ENCODE peak calls at places on chromosomes 2 and 18, in eight cellular contexts. O is hepatocyte; M is A549; H is stomach; J is spleen; S is right cardiac atrium; D is right atrium auricular region; I is CD4-positive, alpha-beta memory T cell. L is an unnamed sample.
A peak's percentile ranks its signal among the peaks of the same experiment; 100 is the strongest.

GRCh38 chr2:9219027-9219445 is 12.4 kb downstream of the ASAP2 start:
- DNase-seq in O (no peak), M (no peak), H (no peak), J (no peak), S (no peak), D (no peak), I (no peak), L (no peak)

GRCh38 chr2:140863713-140864112 is 1267.1 kb downstream of the LRP1B start:
- DNase-seq in O (peak; percentile 62), M (peak; percentile 3), H (no peak), J (no peak), S (no peak), D (no peak), I (no peak), L (no peak)

GRCh38 chr2:239369631-239370161 is 31.1 kb downstream of the HDAC4 start:
- DNase-seq in O (no peak), M (no peak), H (no peak), J (peak; percentile 92), S (no peak), D (no peak), I (peak; percentile 95), L (no peak)

GRCh38 chr18:41073372-41073954 is 881.6 kb upstream of the PIK3C3 start:
- DNase-seq in O (no peak), M (no peak), H (no peak), J (no peak), S (no peak), D (no peak), I (no peak), L (no peak)

GRCh38 chr2:110881908-110882307 is 149.5 kb downstream of the ACOXL start:
- DNase-seq in O (no peak), M (no peak), H (no peak), J (no peak), S (no peak), D (no peak), I (no peak), L (no peak)

GRCh38 chr2:236745420-236746210 is 176.0 kb downstream of the ACKR3 start:
- DNase-seq in O (peak; percentile 78), M (peak; percentile 71), H (no peak), J (no peak), S (no peak), D (no peak), I (no peak), L (no peak)

GRCh38 chr2:102237176-102237575 is 50.4 kb downstream of the IL1RL2 start:
- DNase-seq in O (no peak), M (no peak), H (no peak), J (no peak), S (no peak), D (no peak), I (no peak), L (no peak)

GRCh38 chr2:177758591-177759371 is 313.8 kb downstream of the PDE11A start:
- DNase-seq in O (peak; percentile 71), M (no peak), H (no peak), J (no peak), S (no peak), D (no peak), I (no peak), L (no peak)

GRCh38 chr2:207823865-207824264 is 54.2 kb upstream of the FZD5 start:
- DNase-seq in O (no peak), M (no peak), H (no peak), J (no peak), S (no peak), D (no peak), I (no peak), L (no peak)

GRCh38 chr2:26325851-26326250 is 20.1 kb upstream of the SELENOI start:
- DNase-seq in O (no peak), M (no peak), H (no peak), J (no peak), S (no peak), D (no peak), I (no peak), L (no peak)

GRCh38 chr2:19754907-19755306 is 146.9 kb downstream of the TTC32 start:
- DNase-seq in O (no peak), M (no peak), H (no peak), J (no peak), S (peak; percentile 61), D (no peak), I (no peak), L (no peak)

GRCh38 chr2:222357930-222358329 is 59.1 kb upstream of the PAX3 start:
- DNase-seq in O (no peak), M (no peak), H (no peak), J (no peak), S (no peak), D (no peak), I (no peak), L (no peak)

GRCh38 chr2:68251855-68252406 is 401 bp downstream of the PPP3R1 start:
- DNase-seq in O (peak; percentile 72), M (no peak), H (peak; percentile 28), J (peak; percentile 91), S (peak; percentile 66), D (no peak), I (peak; percentile 62), L (no peak)

GRCh38 chr2:218701806-218702205 is 8.8 kb upstream of the TTLL4 start:
- DNase-seq in O (no peak), M (no peak), H (no peak), J (no peak), S (no peak), D (no peak), I (no peak), L (no peak)

GRCh38 chr2:112542974-112543760 is 902 bp downstream of the POLR1B start:
- DNase-seq in O (no peak), M (peak; percentile 8), H (no peak), J (no peak), S (no peak), D (no peak), I (no peak), L (no peak)

GRCh38 chr18:37578886-37579513 is 13.4 kb upstream of the CELF4 start:
- DNase-seq in O (peak; percentile 61), M (peak; percentile 27), H (no peak), J (no peak), S (no peak), D (no peak), I (no peak), L (no peak)

GRCh38 chr2:221908518-221908917 is 336.4 kb upstream of the EPHA4 start:
- DNase-seq in O (no peak), M (no peak), H (no peak), J (no peak), S (no peak), D (no peak), I (no peak), L (no peak)

GRCh38 chr2:152036611-152037469 is 62.0 kb downstream of the CACNB4 start:
- DNase-seq in O (peak; percentile 78), M (peak; percentile 42), H (peak; percentile 75), J (no peak), S (peak; percentile 78), D (peak; percentile 77), I (no peak), L (peak; percentile 17)

GRCh38 chr2:223934870-223935269 is 10.3 kb downstream of the WDFY1 start:
- DNase-seq in O (no peak), M (no peak), H (no peak), J (no peak), S (no peak), D (no peak), I (no peak), L (no peak)

GRCh38 chr2:223930002-223930976 is 14.8 kb downstream of the WDFY1 start:
- DNase-seq in O (peak; percentile 54), M (no peak), H (peak; percentile 37), J (peak; percentile 79), S (peak; percentile 73), D (peak; percentile 75), I (no peak), L (no peak)

GRCh38 chr2:223935459-223936125 is 9.5 kb downstream of the WDFY1 start:
- DNase-seq in O (no peak), M (no peak), H (no peak), J (no peak), S (no peak), D (no peak), I (no peak), L (no peak)

GRCh38 chr2:223936862-223937326 is 8.2 kb downstream of the WDFY1 start:
- DNase-seq in O (no peak), M (no peak), H (no peak), J (no peak), S (no peak), D (no peak), I (no peak), L (no peak)

GRCh38 chr2:223933098-223933800 is 11.9 kb downstream of the WDFY1 start:
- DNase-seq in O (no peak), M (no peak), H (no peak), J (no peak), S (no peak), D (no peak), I (no peak), L (no peak)
- H3K4me1 ChIP-seq in O (peaks cover 24% of the 10 kb centered on the region), M (peaks cover 84% of the 10 kb centered on the region), H (peaks cover 79% of the 10 kb centered on the region), J (peaks cover 37% of the 10 kb centered on the region), S (peaks cover 24% of the 10 kb centered on the region), D (peaks cover 75% of the 10 kb centered on the region), I (peaks cover 68% of the 10 kb centered on the region), L (peaks cover 63% of the 10 kb centered on the region)

DNA sequence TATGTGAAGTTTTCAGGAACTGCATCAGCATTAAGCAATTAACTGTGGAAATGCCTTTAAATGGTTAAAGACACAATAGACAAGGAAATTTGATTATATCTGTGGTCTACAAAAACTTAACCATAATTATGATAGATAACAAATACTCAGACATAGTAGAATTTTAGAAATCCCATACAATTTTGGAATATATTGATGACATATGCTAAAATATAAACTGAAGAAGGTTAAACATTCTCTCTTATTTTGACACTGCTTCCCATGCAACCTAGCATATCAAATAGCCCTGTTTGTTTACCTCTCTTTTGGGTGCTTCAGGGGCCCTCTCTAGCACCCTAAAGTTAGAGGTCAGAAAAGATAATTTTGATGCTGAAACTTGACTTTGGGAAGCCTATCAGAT is 1274.8 kb upstream of the SLC39A10 start:
- DNase-seq in O (no peak), M (no peak), H (no peak), J (no peak), S (no peak), D (no peak), I (no peak), L (no peak)
- H3K9me3 ChIP-seq in O (peaks cover 4% of the 10 kb centered on the region), M (peaks cover 10% of the 10 kb centered on the region), H (peaks cover 6% of the 10 kb centered on the region), J (no peaks in the 10 kb centered on the region), S (no peaks in the 10 kb centered on the region), D (no peaks in the 10 kb centered on the region), I (no peaks in the 10 kb centered on the region), L (no peaks in the 10 kb centered on the region)

GRCh38 chr2:54503192-54503591 is 47.1 kb downstream of the SPTBN1 start:
- DNase-seq in O (peak; percentile 32), M (no peak), H (no peak), J (no peak), S (no peak), D (no peak), I (no peak), L (no peak)
- H3K4me1 ChIP-seq in O (peaks cover 39% of the 10 kb centered on the region), M (peaks cover 12% of the 10 kb centered on the region), H (peaks cover 79% of the 10 kb centered on the region), J (no peaks in the 10 kb centered on the region), S (peaks cover 26% of the 10 kb centered on the region), D (peaks cover 70% of the 10 kb centered on the region), I (no peaks in the 10 kb centered on the region), L (peaks cover 78% of the 10 kb centered on the region)

GRCh38 chr2:235639885-235640284 is 146.0 kb downstream of the AGAP1 start:
- DNase-seq in O (no peak), M (no peak), H (no peak), J (no peak), S (no peak), D (no peak), I (no peak), L (no peak)
- H3K9me3 ChIP-seq in O (no peaks in the 10 kb centered on the region), M (no peaks in the 10 kb centered on the region), H (no peaks in the 10 kb centered on the region), J (no peaks in the 10 kb centered on the region), S (no peaks in the 10 kb centered on the region), D (no peaks in the 10 kb centered on the region), I (no peaks in the 10 kb centered on the region), L (no peaks in the 10 kb centered on the region)